ENCODE peak calls at places on chromosome 13, in ten cellular contexts. O is NCI-H2171; D is stimulated activated CD4-positive, alpha-beta T cell treated with anti-CD3 and anti-CD28 coated beads, Interleukin-15, amount 100 ng/mL, for 1 hour; J is left lung; L is colonic mucosa; V is Daoy; W is GM04504; U is stimulated activated CD8-positive, alpha-beta memory T cell treated with anti-CD3 and anti-CD28 coated beads, Interleukin-4, amount 100 ng/mL, for 4 hours; E is hepatic stellate cell; C is effector memory CD8-positive, alpha-beta T cell. X is an unnamed sample.

GRCh38 chr13:82878536-82878935 is 1003.7 kb downstream of the SLITRK1 start:
- DNase-seq in O (no peak), D (no peak), J (no peak), L (no peak), V (no peak), W (peak; percentile 0), U (no peak), E (no peak), C (no peak), X (no peak)

GRCh38 chr13:33642374-33643065 is 175.4 kb upstream of the RFC3 start:
- DNase-seq in O (no peak), D (no peak), J (no peak), L (no peak), V (no peak), W (peak; percentile 70), U (no peak), E (peak; percentile 21), C (no peak), X (no peak)

GRCh38 chr13:49371943-49372636 is 71.8 kb downstream of the CAB39L start:
- DNase-seq in O (peak; percentile 54), D (no peak), J (no peak), L (no peak), V (no peak), W (no peak), U (no peak), E (no peak), C (no peak), X (no peak)

GRCh38 chr13:50850445-50850844 is 7.0 kb upstream of the DLEU7 start:
- DNase-seq in O (no peak), D (no peak), J (no peak), L (no peak), V (no peak), W (no peak), U (no peak), E (no peak), C (no peak), X (no peak)

GRCh38 chr13:110448230-110448629 is 113.3 kb downstream of the RAB20 start:
- DNase-seq in O (no peak), D (no peak), J (no peak), L (no peak), V (no peak), W (no peak), U (no peak), E (peak; percentile 90), C (no peak), X (no peak)

GRCh38 chr13:114148521-114148855 is 16.1 kb upstream of the RASA3 start:
- DNase-seq in O (no peak), D (no peak), J (no peak), L (peak; percentile 35), V (no peak), W (no peak), U (peak; percentile 73), E (no peak), C (peak; percentile 84), X (peak; percentile 66)

GRCh38 chr13:100461309-100462035 is 127.1 kb downstream of the GGACT start:
- DNase-seq in O (no peak), D (no peak), J (no peak), L (no peak), V (no peak), W (no peak), U (no peak), E (no peak), C (no peak), X (no peak)

GRCh38 chr13:97212540-97213146 is 9.5 kb upstream of the MBNL2 start:
- DNase-seq in O (no peak), D (no peak), J (no peak), L (peak; percentile 49), V (no peak), W (no peak), U (no peak), E (peak; percentile 45), C (no peak), X (no peak)

GRCh38 chr13:102846261-102847015 is 606 bp downstream of the ERCC5 start:
- DNase-seq in O (peak; percentile 16), D (peak; percentile 17), J (peak; percentile 40), L (peak; percentile 57), V (peak; percentile 29), W (no peak), U (no peak), E (no peak), C (peak; percentile 29), X (no peak)

GRCh38 chr13:78169386-78169785 is 250.8 kb upstream of the EDNRB start:
- DNase-seq in O (no peak), D (no peak), J (no peak), L (no peak), V (no peak), W (no peak), U (no peak), E (no peak), C (no peak), X (no peak)

GRCh38 chr13:36297600-36298338 is at the start of gene CCDC169:
- DNase-seq in O (peak; percentile 21), D (peak; percentile 33), J (peak; percentile 82), L (peak; percentile 68), V (peak; percentile 77), W (peak; percentile 23), U (peak; percentile 18), E (peak; percentile 50), C (peak; percentile 33), X (no peak)

GRCh38 chr13:76980075-76980718 is 11.7 kb upstream of the CLN5 start:
- DNase-seq in O (peak; percentile 80), D (peak; percentile 85), J (peak; percentile 82), L (peak; percentile 82), V (peak; percentile 68), W (no peak), U (peak; percentile 59), E (peak; percentile 80), C (peak; percentile 85), X (peak; percentile 70)

GRCh38 chr13:22144806-22145205 is 473.9 kb downstream of the FGF9 start:
- DNase-seq in O (no peak), D (no peak), J (no peak), L (no peak), V (no peak), W (no peak), U (no peak), E (no peak), C (no peak), X (no peak)

GRCh38 chr13:46595136-46595917 is 42.4 kb downstream of the LRCH1 start:
- DNase-seq in O (no peak), D (no peak), J (no peak), L (no peak), V (no peak), W (no peak), U (no peak), E (no peak), C (no peak), X (no peak)

GRCh38 chr13:112885782-112886268 is 83.2 kb upstream of the MCF2L start:
- DNase-seq in O (no peak), D (no peak), J (peak; percentile 78), L (peak; percentile 87), V (peak; percentile 82), W (peak; percentile 64), U (no peak), E (peak; percentile 93), C (no peak), X (no peak)

GRCh38 chr13:43057653-43058317 is 34.4 kb downstream of the DNAJC15 start:
- DNase-seq in O (peak; percentile 0), D (no peak), J (no peak), L (no peak), V (peak; percentile 61), W (no peak), U (no peak), E (no peak), C (no peak), X (no peak)

GRCh38 chr13:83377486-83377885 is 504.8 kb downstream of the SLITRK1 start:
- DNase-seq in O (no peak), D (no peak), J (no peak), L (no peak), V (no peak), W (no peak), U (no peak), E (no peak), C (no peak), X (no peak)

GRCh38 chr13:78022164-78022877 is 103.7 kb upstream of the EDNRB start:
- DNase-seq in O (no peak), D (no peak), J (peak; percentile 39), L (peak; percentile 19), V (peak; percentile 61), W (peak; percentile 2), U (peak; percentile 15), E (peak; percentile 17), C (peak; percentile 20), X (peak; percentile 21)

GRCh38 chr13:110885966-110886365 is 28.9 kb downstream of the ANKRD10 start:
- DNase-seq in O (no peak), D (no peak), J (no peak), L (no peak), V (no peak), W (no peak), U (no peak), E (no peak), C (no peak), X (no peak)

GRCh38 chr13:45299194-45299593 is 41.8 kb downstream of the TPT1 start:
- DNase-seq in O (no peak), D (no peak), J (no peak), L (no peak), V (peak; percentile 6), W (no peak), U (no peak), E (peak; percentile 29), C (no peak), X (no peak)

GRCh38 chr13:24911135-24911524 is 147.2 kb downstream of the RNF17 start:
- DNase-seq in O (no peak), D (no peak), J (no peak), L (no peak), V (peak; percentile 35), W (peak; percentile 9), U (no peak), E (peak; percentile 56), C (no peak), X (no peak)

GRCh38 chr13:34757441-34757840 is 184.6 kb upstream of the NBEA start:
- DNase-seq in O (no peak), D (no peak), J (no peak), L (no peak), V (no peak), W (no peak), U (no peak), E (no peak), C (no peak), X (no peak)

GRCh38 chr13:104318121-104318520 is 1251.9 kb upstream of the SLC10A2 start:
- DNase-seq in O (peak; percentile 7), D (no peak), J (no peak), L (no peak), V (no peak), W (no peak), U (no peak), E (peak; percentile 2), C (no peak), X (no peak)

GRCh38 chr13:110812111-110812868 is 98.8 kb downstream of the ING1 start:
- DNase-seq in O (no peak), D (no peak), J (no peak), L (no peak), V (no peak), W (no peak), U (no peak), E (no peak), C (no peak), X (no peak)

X was measured in central memory CD8-positive, alpha-beta T cell.